ENCODE peak calls at places on chromosomes 13 and 19, in seven cellular contexts. B is A549; R is colonic mucosa; I is CD8-positive, alpha-beta T cell; D is CD8-positive, alpha-beta memory T cell; P is mesenchymal stem cell; N is naive thymus-derived CD4-positive, alpha-beta T cell. G is an unnamed sample.

GRCh38 chr19:45344621-45345505 is 4.3 kb downstream of the KLC3 start:
- DNase-seq in B (no peak), R (no peak), I (no peak), D (no peak), P (no peak), N (no peak), G (no peak)

GRCh38 chr19:51339313-51339686 is 2.6 kb downstream of the VSIG10L start:
- DNase-seq in B (no peak), R (no peak), I (no peak), D (no peak), P (no peak), N (no peak), G (no peak)

GRCh38 chr19:35162471-35163326 is 8.2 kb downstream of the FXYD5 start:
- DNase-seq in B (no peak), R (no peak), I (no peak), D (no peak), P (no peak), N (no peak), G (peak; percentile 27)

GRCh38 chr19:2371656-2372055 is 11.6 kb downstream of the TMPRSS9 start:
- DNase-seq in B (no peak), R (no peak), I (no peak), D (no peak), P (peak; percentile 34), N (no peak), G (no peak)

GRCh38 chr13:78102121-78102677 is 183.6 kb upstream of the EDNRB start:
- DNase-seq in B (peak; percentile 14), R (peak; percentile 20), I (no peak), D (no peak), P (peak; percentile 55), N (no peak), G (peak; percentile 64)

GRCh38 chr19:34712606-34713261 is 21.3 kb upstream of the ZNF181 start:
- DNase-seq in B (peak; percentile 90), R (peak; percentile 69), I (peak; percentile 62), D (peak; percentile 43), P (peak; percentile 77), N (no peak), G (no peak)

GRCh38 chr13:94660695-94661324 is 51.5 kb downstream of the SOX21 start:
- DNase-seq in B (peak; percentile 45), R (no peak), I (no peak), D (no peak), P (peak; percentile 38), N (no peak), G (no peak)

GRCh38 chr19:3983936-3984583 is 1.2 kb downstream of the EEF2 start:
- DNase-seq in B (peak; percentile 44), R (peak; percentile 57), I (no peak), D (no peak), P (peak; percentile 52), N (no peak), G (peak; percentile 71)

GRCh38 chr13:46962286-46962941 is 65.6 kb upstream of the HTR2A start:
- DNase-seq in B (no peak), R (no peak), I (no peak), D (no peak), P (peak; percentile 41), N (no peak), G (no peak)

GRCh38 chr13:47148543-47148942 is 251.7 kb upstream of the HTR2A start:
- DNase-seq in B (no peak), R (no peak), I (no peak), D (no peak), P (no peak), N (no peak), G (no peak)

GRCh38 chr13:28059214-28059613 is 41.2 kb downstream of the FLT3 start:
- DNase-seq in B (peak; percentile 35), R (peak; percentile 57), I (peak; percentile 37), D (peak; percentile 4), P (peak; percentile 23), N (no peak), G (no peak)

GRCh38 chr13:106493569-106493968 is 41.9 kb downstream of the EFNB2 start:
- DNase-seq in B (no peak), R (no peak), I (no peak), D (no peak), P (no peak), N (no peak), G (no peak)

GRCh38 chr13:27962128-27962841 is 6.8 kb downstream of the CDX2 start:
- DNase-seq in B (no peak), R (peak; percentile 65), I (no peak), D (no peak), P (no peak), N (no peak), G (no peak)

GRCh38 chr19:54373781-54374266 is 9.1 kb upstream of the LAIR1 start:
- DNase-seq in B (no peak), R (no peak), I (no peak), D (no peak), P (no peak), N (no peak), G (peak; percentile 66)

GRCh38 chr13:49464621-49465325 is 20.7 kb downstream of the SETDB2 start:
- DNase-seq in B (no peak), R (no peak), I (no peak), D (no peak), P (peak; percentile 52), N (no peak), G (no peak)

GRCh38 chr13:111228262-111229144 is 91.9 kb upstream of the TEX29 start:
- DNase-seq in B (no peak), R (no peak), I (no peak), D (no peak), P (peak; percentile 74), N (no peak), G (no peak)

GRCh38 chr13:31761951-31762350 is 22.6 kb downstream of the RXFP2 start:
- DNase-seq in B (no peak), R (no peak), I (no peak), D (no peak), P (no peak), N (no peak), G (no peak)

GRCh38 chr13:99033814-99034213 is 56.0 kb upstream of the DOCK9 start:
- DNase-seq in B (no peak), R (no peak), I (no peak), D (no peak), P (peak; percentile 48), N (no peak), G (no peak)

GRCh38 chr19:2524840-2525723 is 49.2 kb downstream of the GADD45B start:
- DNase-seq in B (peak; percentile 86), R (no peak), I (no peak), D (no peak), P (peak; percentile 84), N (no peak), G (no peak)

GRCh38 chr19:43526884-43527859 is at the start of gene ETHE1:
- DNase-seq in B (peak; percentile 62), R (peak; percentile 94), I (peak; percentile 71), D (peak; percentile 69), P (peak; percentile 76), N (peak; percentile 49), G (peak; percentile 93)

GRCh38 chr19:52691215-52691610 is 43.6 kb downstream of the ZNF611 start:
- DNase-seq in B (no peak), R (no peak), I (no peak), D (no peak), P (no peak), N (no peak), G (no peak)

GRCh38 chr19:3771906-3772450 is at the start of gene RAX2:
- DNase-seq in B (no peak), R (no peak), I (no peak), D (no peak), P (no peak), N (no peak), G (no peak)

DNA sequence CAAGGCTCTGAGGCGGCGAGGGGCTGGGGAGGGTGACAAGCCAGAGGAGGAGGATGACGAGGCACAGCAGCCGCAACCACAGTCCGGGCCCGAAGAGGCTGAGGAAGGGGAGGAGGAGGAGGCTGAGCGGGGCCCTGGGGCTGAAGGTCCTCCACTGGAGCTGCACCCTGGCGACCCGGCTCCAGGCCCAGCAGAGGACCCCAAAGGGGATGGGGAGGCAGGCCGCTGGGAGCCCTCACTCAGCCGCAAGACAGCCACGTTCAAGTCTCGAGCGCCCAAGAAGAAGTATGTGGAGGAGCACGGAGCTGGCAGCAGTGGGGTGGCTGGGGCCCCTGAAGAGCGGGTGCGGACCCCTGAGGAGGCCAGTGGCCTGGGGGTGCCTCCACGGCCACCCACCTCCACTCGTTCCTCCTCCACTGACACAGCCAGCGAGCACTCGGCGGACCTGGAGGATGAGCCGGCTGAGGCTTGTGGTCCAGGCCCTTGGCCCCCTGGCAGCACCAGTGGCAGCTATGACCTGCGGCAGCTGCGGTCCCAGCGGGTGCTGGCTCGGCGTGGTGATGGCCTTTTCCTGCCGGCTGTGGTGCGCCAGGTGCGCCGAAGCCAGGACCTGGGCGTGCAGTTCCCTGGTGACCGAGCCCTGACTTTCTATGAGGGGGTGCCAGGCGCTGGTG is 2.9 kb downstream of the CIC start:
- DNase-seq in B (no peak), R (no peak), I (no peak), D (no peak), P (no peak), N (peak; percentile 8), G (peak; percentile 68)
- H3K27ac ChIP-seq in B (peak overlapping the region; percentile 94), R (no peak overlapping the region), I (no peak overlapping the region), D (no peak overlapping the region), P (peak overlapping the region; percentile 97), N (peak overlapping the region; percentile 96), G (peak overlapping the region; percentile 90)

DNA sequence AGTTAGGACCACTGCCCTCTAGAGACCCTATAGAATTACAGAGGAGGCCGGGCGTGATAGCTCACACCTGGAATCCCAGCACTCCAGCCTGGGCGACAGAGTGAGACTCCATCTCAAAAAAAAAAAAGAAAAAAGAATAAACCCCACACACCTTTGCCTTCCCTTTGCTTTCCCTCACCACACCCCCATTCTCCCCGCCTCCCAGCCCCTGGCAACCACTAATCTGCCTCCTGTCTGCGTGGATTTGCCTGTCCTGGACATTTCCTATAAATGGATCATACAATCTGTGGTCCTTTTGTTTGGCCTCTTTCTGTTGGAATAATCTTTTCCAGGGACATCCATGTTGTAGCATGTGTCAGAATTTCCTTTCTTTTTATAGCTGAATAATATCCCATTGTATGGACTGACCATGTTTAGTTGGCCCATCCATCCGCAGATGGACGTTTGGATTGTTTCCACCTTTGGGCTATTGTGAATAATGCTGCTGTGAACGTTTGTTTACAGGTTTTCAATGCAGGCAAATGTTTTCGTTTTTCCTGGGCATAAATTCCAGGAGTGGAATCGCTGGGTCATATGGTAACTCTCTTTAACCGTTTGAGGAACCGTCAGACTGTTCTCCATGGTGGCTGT is 15.3 kb downstream of the NACC1 start:
- DNase-seq in B (no peak), R (no peak), I (no peak), D (no peak), P (no peak), N (no peak), G (no peak)
- H3K27ac ChIP-seq in B (no peak overlapping the region), R (no peak overlapping the region), I (no peak overlapping the region), D (no peak overlapping the region), P (no peak overlapping the region), N (no peak overlapping the region), G (peak overlapping the region; percentile 3)

GRCh38 chr19:18494267-18494607 is 27.6 kb downstream of the ELL start:
- DNase-seq in B (no peak), R (no peak), I (no peak), D (peak; percentile 43), P (peak; percentile 70), N (no peak), G (no peak)
- H3K27ac ChIP-seq in B (no peak overlapping the region), R (peak overlapping the region; percentile 25), I (peak overlapping the region; percentile 4), D (peak overlapping the region; percentile 87), P (no peak overlapping the region), N (no peak overlapping the region), G (peak overlapping the region; percentile 53)

DNA sequence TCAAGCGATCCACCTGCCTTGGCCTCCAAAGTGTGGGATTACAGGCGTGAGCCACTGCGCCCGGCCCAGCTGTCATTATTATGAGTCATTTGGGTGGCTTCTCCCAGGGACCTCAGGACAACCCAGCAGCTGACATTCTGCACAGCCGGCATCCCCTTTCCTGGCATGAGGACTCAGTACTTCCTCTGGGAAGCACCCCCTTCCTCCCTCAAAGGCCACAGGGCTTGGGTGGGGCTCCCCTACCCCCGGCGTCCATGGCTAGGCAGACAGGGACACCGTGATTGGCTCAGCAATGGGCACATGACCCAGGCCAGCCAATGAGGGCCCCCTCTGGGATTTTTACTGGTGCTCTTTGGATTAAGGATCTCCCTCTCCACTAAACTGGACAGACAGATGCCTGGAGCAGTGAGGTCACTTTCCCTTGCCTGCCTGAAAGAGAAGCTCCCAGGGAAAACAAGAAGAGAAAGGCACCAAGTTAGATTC is 6.0 kb downstream of the KANK2 start:
- DNase-seq in B (peak; percentile 51), R (peak; percentile 58), I (no peak), D (no peak), P (peak; percentile 86), N (no peak), G (peak; percentile 91)
- H3K27ac ChIP-seq in B (no peak overlapping the region), R (peak overlapping the region; percentile 11), I (no peak overlapping the region), D (no peak overlapping the region), P (peak overlapping the region; percentile 87), N (no peak overlapping the region), G (peak overlapping the region; percentile 95)